ENCODE peak calls at places on chromosomes 5 and 9, in four cellular contexts. One of them, this sample, is unnamed.

GRCh38 chr9:126773004-126773607 is 31.7 kb upstream of the ZBTB43 start:
- DNase-seq in foreskin fibroblast: peak; percentile 9
- DNase-seq in body of pancreas: no peak
- DNase-seq in glutamatergic neuron: peak; percentile 47
- DNase-seq in this sample: no peak

GRCh38 chr9:130285271-130285670 is 19.7 kb downstream of the HMCN2 start:
- DNase-seq in glutamatergic neuron: no peak
- DNase-seq in body of pancreas: no peak
- DNase-seq in foreskin fibroblast: no peak
- DNase-seq in this sample: no peak

GRCh38 chr9:127535834-127536233 is 76.2 kb upstream of the STXBP1 start:
- DNase-seq in foreskin fibroblast: no peak
- DNase-seq in glutamatergic neuron: no peak
- DNase-seq in body of pancreas: no peak
- DNase-seq in this sample: no peak

GRCh38 chr9:133532937-133533668 is 1.4 kb upstream of the ADAMTSL2 start:
- DNase-seq in glutamatergic neuron: peak; percentile 84
- DNase-seq in foreskin fibroblast: peak; percentile 20
- DNase-seq in body of pancreas: peak; percentile 68
- DNase-seq in this sample: no peak

GRCh38 chr9:137492464-137493162 is 33.5 kb upstream of the NSMF start:
- DNase-seq in foreskin fibroblast: no peak
- DNase-seq in glutamatergic neuron: no peak
- DNase-seq in body of pancreas: no peak
- DNase-seq in this sample: no peak

GRCh38 chr9:38039090-38039906 is 29.7 kb downstream of the SHB start:
- DNase-seq in glutamatergic neuron: no peak
- DNase-seq in body of pancreas: no peak
- DNase-seq in foreskin fibroblast: no peak
- DNase-seq in this sample: no peak

GRCh38 chr9:125821078-125821477 is 73.9 kb downstream of the PBX3 start:
- DNase-seq in foreskin fibroblast: no peak
- DNase-seq in glutamatergic neuron: no peak
- DNase-seq in body of pancreas: no peak
- DNase-seq in this sample: no peak

GRCh38 chr9:114395196-114395595 is 7.4 kb upstream of the AKNA start:
- DNase-seq in glutamatergic neuron: no peak
- DNase-seq in foreskin fibroblast: no peak
- DNase-seq in body of pancreas: no peak
- DNase-seq in this sample: no peak

GRCh38 chr5:75335486-75335885 is 1.5 kb upstream of the HMGCR start:
- DNase-seq in foreskin fibroblast: no peak
- DNase-seq in glutamatergic neuron: no peak
- DNase-seq in body of pancreas: no peak
- DNase-seq in this sample: no peak

GRCh38 chr9:99445377-99445891 is 223.4 kb downstream of the SEC61B start:
- DNase-seq in glutamatergic neuron: no peak
- DNase-seq in body of pancreas: peak; percentile 9
- DNase-seq in foreskin fibroblast: peak; percentile 96
- DNase-seq in this sample: peak; percentile 85

GRCh38 chr5:74641014-74641777 is 668 bp upstream of the ENC1 start:
- DNase-seq in glutamatergic neuron: peak; percentile 83
- DNase-seq in foreskin fibroblast: peak; percentile 76
- DNase-seq in body of pancreas: peak; percentile 79
- DNase-seq in this sample: peak; percentile 35

GRCh38 chr5:181243521-181244307 is at the start of gene RACK1:
- DNase-seq in foreskin fibroblast: peak; percentile 80
- DNase-seq in body of pancreas: peak; percentile 91
- DNase-seq in glutamatergic neuron: peak; percentile 88
- DNase-seq in this sample: peak; percentile 72